ENCODE peak calls at places on chromosomes 13 and 19, in ten cellular contexts. S, A, G, K, U, W, J, I, C and M are unnamed samples.

GRCh38 chr19:29299416-29300380 is 86.7 kb upstream of the UQCRFS1 start:
- DNase-seq in S (no peak), G (no peak), K (no peak), A (no peak), I (no peak), W (no peak), J (peak; percentile 6), C (no peak), U (peak; percentile 40), M (no peak)

GRCh38 chr13:44653261-44653660 is 77.1 kb upstream of the TSC22D1 start:
- DNase-seq in A (no peak), S (no peak), G (no peak), I (no peak), C (no peak), J (no peak), K (no peak), U (no peak), W (no peak), M (no peak)

GRCh38 chr19:49448432-49448786 is 3.2 kb downstream of the PIH1D1 start:
- DNase-seq in W (no peak), G (no peak), I (no peak), K (no peak), J (no peak), U (no peak), A (no peak), S (no peak), C (no peak), M (no peak)

GRCh38 chr19:13208131-13208963 is 58.1 kb downstream of the IER2 start:
- DNase-seq in G (peak; percentile 73), K (peak; percentile 39), J (peak; percentile 47), U (peak; percentile 72), W (no peak), I (peak; percentile 63), C (peak; percentile 72), A (no peak), S (peak; percentile 28), M (no peak)

GRCh38 chr13:105035092-105035491 is 1500.4 kb downstream of the EFNB2 start:
- DNase-seq in J (no peak), W (peak; percentile 10), A (no peak), U (no peak), I (no peak), S (no peak), C (no peak), G (no peak), K (no peak), M (no peak)

GRCh38 chr19:57850553-57851017 is 926 bp downstream of the ZNF587 start:
- DNase-seq in I (no peak), S (no peak), G (no peak), K (no peak), U (no peak), A (no peak), W (peak; percentile 73), J (no peak), C (no peak), M (no peak)

GRCh38 chr19:11256189-11256588 is 6.1 kb downstream of the DOCK6 start:
- DNase-seq in W (no peak), G (no peak), C (peak; percentile 77), A (no peak), K (peak; percentile 71), J (peak; percentile 75), S (no peak), U (peak; percentile 84), I (no peak), M (no peak)

GRCh38 chr13:57624565-57625435 is 6.7 kb upstream of the PCDH17 start:
- DNase-seq in W (peak; percentile 64), J (no peak), K (no peak), U (no peak), G (peak; percentile 61), S (no peak), A (no peak), I (no peak), C (peak; percentile 28), M (no peak)

GRCh38 chr19:22627526-22627925 is 6.6 kb upstream of the ZNF492 start:
- DNase-seq in I (no peak), U (no peak), S (no peak), A (no peak), W (no peak), C (no peak), K (no peak), G (no peak), J (no peak), M (no peak)

GRCh38 chr13:27005556-27005955 is 166.1 kb downstream of the USP12 start:
- DNase-seq in J (no peak), U (peak; percentile 42), A (no peak), G (no peak), C (no peak), K (no peak), I (no peak), W (no peak), S (no peak), M (no peak)

GRCh38 chr19:58559275-58560006 is 1.0 kb upstream of the UBE2M start:
- DNase-seq in G (peak; percentile 86), A (no peak), J (peak; percentile 93), U (peak; percentile 97), K (peak; percentile 90), W (peak; percentile 93), S (peak; percentile 94), C (peak; percentile 93), I (peak; percentile 77), M (peak; percentile 92)

GRCh38 chr19:20660473-20660872 is 898 bp downstream of the ZNF626 start:
- DNase-seq in K (no peak), I (no peak), S (no peak), G (no peak), U (no peak), C (no peak), W (no peak), J (peak; percentile 43), A (no peak), M (no peak)

GRCh38 chr13:59086147-59086546 is 1077.6 kb downstream of the DIAPH3 start:
- DNase-seq in K (no peak), I (peak; percentile 27), G (no peak), A (no peak), U (no peak), S (no peak), J (no peak), C (no peak), W (peak; percentile 62), M (no peak)

GRCh38 chr13:20993661-20994440 is 67.5 kb downstream of the LATS2 start:
- DNase-seq in U (no peak), G (no peak), J (no peak), W (no peak), A (no peak), K (no peak), I (no peak), C (no peak), S (no peak), M (no peak)

GRCh38 chr13:75864718-75865117 is 228.6 kb downstream of the LMO7 start:
- DNase-seq in J (no peak), C (no peak), G (no peak), U (no peak), A (no peak), I (peak; percentile 76), K (no peak), S (no peak), W (peak; percentile 85), M (no peak)

GRCh38 chr13:75855847-75856246 is 219.7 kb downstream of the LMO7 start:
- DNase-seq in G (no peak), W (no peak), J (no peak), U (no peak), A (no peak), S (no peak), I (no peak), C (no peak), K (no peak), M (no peak)

GRCh38 chr13:75861786-75862185 is 225.7 kb downstream of the LMO7 start:
- DNase-seq in K (no peak), S (no peak), C (no peak), A (no peak), J (no peak), G (no peak), U (no peak), W (no peak), I (peak; percentile 27), M (no peak)

GRCh38 chr13:75857291-75857690 is 221.2 kb downstream of the LMO7 start:
- DNase-seq in U (no peak), A (no peak), W (no peak), J (no peak), I (no peak), K (no peak), S (no peak), C (no peak), G (no peak), M (no peak)

GRCh38 chr13:75860935-75861334 is 224.8 kb downstream of the LMO7 start:
- DNase-seq in J (no peak), W (no peak), U (no peak), C (no peak), S (no peak), K (no peak), I (no peak), A (no peak), G (no peak), M (no peak)
- H3K27ac ChIP-seq in J (no peak overlapping the region), W (no peak overlapping the region), U (no peak overlapping the region), C (no peak overlapping the region), S (no peak overlapping the region), K (no peak overlapping the region), I (peak overlapping the region; percentile 39), A (no peak overlapping the region), G (no peak overlapping the region), M (no peak overlapping the region)

GRCh38 chr19:42202290-42202867 is 15.1 kb downstream of the DEDD2 start:
- DNase-seq in A (no peak), K (no peak), I (no peak), U (no peak), W (no peak), J (no peak), S (no peak), C (no peak), G (no peak), M (no peak)
- H3K27ac ChIP-seq in A (peak overlapping the region; percentile 31), K (peak overlapping the region; percentile 55), I (no peak overlapping the region), U (no peak overlapping the region), W (no peak overlapping the region), J (no peak overlapping the region), S (no peak overlapping the region), C (no peak overlapping the region), G (peak overlapping the region; percentile 57), M (no peak overlapping the region)

DNA sequence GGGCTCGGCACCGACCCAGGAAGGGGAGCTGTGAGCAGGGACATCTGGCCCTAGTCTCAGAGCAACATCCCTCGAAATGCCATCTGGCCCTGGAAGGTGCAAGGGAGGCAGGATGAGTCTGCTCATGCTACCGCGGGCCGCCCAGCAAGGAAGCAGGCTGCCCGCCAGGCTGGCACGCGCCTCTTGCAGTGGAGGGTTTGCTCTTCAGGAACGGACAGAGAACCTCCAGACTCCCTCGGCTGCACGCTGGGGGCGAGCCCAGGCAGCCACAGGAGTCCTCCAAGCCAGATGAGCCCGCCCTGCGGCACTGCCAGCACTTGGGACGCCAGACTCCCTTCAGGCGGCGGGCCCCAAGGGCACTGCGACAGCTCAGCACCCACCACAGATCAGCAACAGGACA is 10.1 kb upstream of the ATP8B3 start:
- DNase-seq in G (no peak), I (no peak), K (no peak), W (no peak), J (no peak), C (no peak), U (no peak), A (no peak), S (no peak), M (no peak)
- H3K27ac ChIP-seq in G (no peak overlapping the region), I (no peak overlapping the region), K (no peak overlapping the region), W (no peak overlapping the region), J (no peak overlapping the region), C (no peak overlapping the region), U (no peak overlapping the region), A (no peak overlapping the region), S (no peak overlapping the region), M (no peak overlapping the region)

DNA sequence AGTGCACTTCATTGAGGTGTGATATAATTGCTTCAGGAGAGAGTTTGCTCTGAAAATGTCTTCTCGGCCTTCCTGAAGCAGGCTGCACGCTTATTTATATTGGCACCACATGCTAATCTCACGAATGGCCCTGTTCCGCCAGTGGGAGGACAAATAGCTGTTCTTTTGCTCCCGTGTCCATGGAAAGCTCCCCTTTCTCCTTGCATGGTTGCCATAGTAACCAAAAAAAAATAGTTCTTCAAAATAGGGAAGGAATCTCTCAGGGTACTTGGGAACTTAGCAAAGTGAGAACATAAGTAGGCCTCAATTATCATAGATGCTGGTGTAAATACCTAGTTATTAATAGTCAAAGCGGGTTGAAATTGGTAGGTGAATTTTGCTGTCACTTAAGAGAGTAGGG is 221.9 kb downstream of the ZIC5 start:
- DNase-seq in U (no peak), C (no peak), G (no peak), J (no peak), K (no peak), A (no peak), I (no peak), S (no peak), W (no peak), M (no peak)
- H3K27ac ChIP-seq in U (no peak overlapping the region), C (no peak overlapping the region), G (no peak overlapping the region), J (no peak overlapping the region), K (no peak overlapping the region), A (no peak overlapping the region), I (no peak overlapping the region), S (no peak overlapping the region), W (no peak overlapping the region), M (no peak overlapping the region)